ENCODE peak calls at places on chromosomes 5 and 9, in five cellular contexts. O is T1000, H is amygdala, G is HuH-7.5, C is COR-L47. R is an unnamed sample.

GRCh38 chr5:78056901-78057514 is 237.5 kb downstream of the AP3B1 start:
- DNase-seq in C (no peak), H (no peak), G (no peak), O (no peak), R (no peak)

GRCh38 chr5:123273984-123274383 is 149.2 kb downstream of the CEP120 start:
- DNase-seq in O (no peak), C (no peak), H (no peak), G (no peak), R (no peak)

GRCh38 chr9:84293001-84293798 is 47.4 kb downstream of the SLC28A3 start:
- DNase-seq in G (no peak), C (no peak), O (no peak), H (no peak), R (no peak)

GRCh38 chr9:13607746-13608445 is 328.4 kb upstream of the MPDZ start:
- DNase-seq in C (no peak), H (no peak), G (no peak), O (no peak), R (no peak)

GRCh38 chr5:55364537-55365055 is 56.8 kb downstream of the MTREX start:
- DNase-seq in O (no peak), G (no peak), H (no peak), C (no peak), R (no peak)

GRCh38 chr5:9351535-9351934 is 194.3 kb downstream of the SEMA5A start:
- DNase-seq in O (no peak), G (no peak), C (no peak), H (no peak), R (no peak)

GRCh38 chr9:104082147-104082546 is 12.0 kb upstream of the SMC2 start:
- DNase-seq in G (no peak), C (no peak), O (no peak), H (no peak), R (no peak)

GRCh38 chr5:142250119-142250518 is 74.7 kb downstream of the SPRY4 start:
- DNase-seq in C (no peak), G (no peak), H (no peak), O (no peak), R (no peak)

GRCh38 chr5:642481-642880 is 30.3 kb downstream of the CEP72 start:
- DNase-seq in G (no peak), O (no peak), C (no peak), H (no peak), R (no peak)

GRCh38 chr5:148005788-148006520 is 57.8 kb upstream of the SPINK5 start:
- DNase-seq in G (no peak), C (no peak), O (no peak), H (no peak), R (no peak)

GRCh38 chr5:112479418-112479817 is 60.3 kb upstream of the EPB41L4A start:
- DNase-seq in C (no peak), O (no peak), H (no peak), G (no peak), R (no peak)

GRCh38 chr5:160213537-160213936 is 15.8 kb upstream of the FABP6 start:
- DNase-seq in H (no peak), O (no peak), G (no peak), C (peak; percentile 7), R (no peak)

GRCh38 chr5:76789991-76790571 is 28.7 kb upstream of the F2RL1 start:
- DNase-seq in G (no peak), H (no peak), C (no peak), O (no peak), R (no peak)

GRCh38 chr5:127875235-127876021 is 172.2 kb downstream of the CCDC192 start:
- DNase-seq in H (no peak), C (peak; percentile 80), O (no peak), G (peak; percentile 25), R (peak; percentile 28)

GRCh38 chr9:94782367-94783120 is 56.0 kb downstream of the AOPEP start:
- DNase-seq in H (no peak), C (no peak), G (no peak), O (no peak), R (no peak)

GRCh38 chr9:33651125-33651524 is 127.1 kb downstream of the ANKRD18B start:
- DNase-seq in C (no peak), G (no peak), O (no peak), H (no peak), R (no peak)

GRCh38 chr5:90709323-90710148 is 150.9 kb downstream of the ADGRV1 start:
- DNase-seq in H (no peak), G (peak; percentile 22), O (no peak), C (peak; percentile 8), R (peak; percentile 68)

GRCh38 chr5:2184024-2184362 is 301.3 kb upstream of the IRX4 start:
- DNase-seq in G (no peak), H (no peak), C (no peak), O (no peak), R (no peak)

GRCh38 chr9:136566899-136567298 is 21.1 kb upstream of the NOTCH1 start:
- DNase-seq in C (no peak), H (peak; percentile 33), O (no peak), G (no peak), R (no peak)

R was measured in SW 1271.